ENCODE peak calls at places on chromosomes 13 and 19, in six cellular contexts. L, B, A, Y, F and M are unnamed samples.

GRCh38 chr13:21625366-21625765 is 21.4 kb upstream of the MICU2 start:
- DNase-seq in A (no peak), L (no peak), B (no peak), F (peak; percentile 67), Y (peak; percentile 51), M (peak; percentile 20)

GRCh38 chr19:1882786-1883692 is 2.3 kb downstream of the ABHD17A start:
- DNase-seq in B (no peak), F (no peak), L (no peak), Y (no peak), A (no peak), M (no peak)

GRCh38 chr19:40321566-40322270 is 26.5 kb downstream of the C19orf47 start:
- DNase-seq in Y (no peak), B (no peak), L (no peak), F (no peak), A (no peak), M (no peak)

GRCh38 chr19:53045536-53045935 is 996 bp downstream of the ERVV-2 start:
- DNase-seq in F (no peak), Y (no peak), L (no peak), A (no peak), B (no peak), M (no peak)

GRCh38 chr13:106376411-106377112 is 158.9 kb downstream of the EFNB2 start:
- DNase-seq in B (no peak), F (no peak), A (no peak), Y (peak; percentile 92), L (no peak), M (no peak)

GRCh38 chr13:107376393-107377085 is 808.6 kb upstream of the ARGLU1 start:
- DNase-seq in L (no peak), B (no peak), A (no peak), Y (no peak), F (no peak), M (no peak)

GRCh38 chr19:55053735-55054134 is 9.2 kb downstream of the RDH13 start:
- DNase-seq in B (no peak), F (no peak), Y (no peak), A (no peak), L (no peak), M (no peak)

GRCh38 chr19:1057185-1057857 is 9.6 kb upstream of the ARHGAP45 start:
- DNase-seq in A (no peak), L (no peak), B (peak; percentile 77), Y (peak; percentile 80), F (peak; percentile 52), M (peak; percentile 62)

GRCh38 chr19:7307590-7308218 is 13.5 kb upstream of the INSR start:
- DNase-seq in A (no peak), B (no peak), L (no peak), F (no peak), Y (no peak), M (no peak)

GRCh38 chr13:113900646-113901045 is 36.8 kb upstream of the GAS6 start:
- DNase-seq in B (no peak), A (no peak), Y (no peak), L (no peak), F (no peak), M (no peak)
- H3K27ac ChIP-seq in B (no peak overlapping the region), A (no peak overlapping the region), Y (no peak overlapping the region), L (no peak overlapping the region), F (no peak overlapping the region), M (no peak overlapping the region)

GRCh38 chr13:45219123-45219891 is 18.5 kb upstream of the KCTD4 start:
- DNase-seq in A (no peak), B (no peak), F (no peak), L (no peak), Y (no peak), M (no peak)
- H3K27ac ChIP-seq in A (no peak overlapping the region), B (no peak overlapping the region), F (no peak overlapping the region), L (no peak overlapping the region), Y (no peak overlapping the region), M (no peak overlapping the region)

DNA sequence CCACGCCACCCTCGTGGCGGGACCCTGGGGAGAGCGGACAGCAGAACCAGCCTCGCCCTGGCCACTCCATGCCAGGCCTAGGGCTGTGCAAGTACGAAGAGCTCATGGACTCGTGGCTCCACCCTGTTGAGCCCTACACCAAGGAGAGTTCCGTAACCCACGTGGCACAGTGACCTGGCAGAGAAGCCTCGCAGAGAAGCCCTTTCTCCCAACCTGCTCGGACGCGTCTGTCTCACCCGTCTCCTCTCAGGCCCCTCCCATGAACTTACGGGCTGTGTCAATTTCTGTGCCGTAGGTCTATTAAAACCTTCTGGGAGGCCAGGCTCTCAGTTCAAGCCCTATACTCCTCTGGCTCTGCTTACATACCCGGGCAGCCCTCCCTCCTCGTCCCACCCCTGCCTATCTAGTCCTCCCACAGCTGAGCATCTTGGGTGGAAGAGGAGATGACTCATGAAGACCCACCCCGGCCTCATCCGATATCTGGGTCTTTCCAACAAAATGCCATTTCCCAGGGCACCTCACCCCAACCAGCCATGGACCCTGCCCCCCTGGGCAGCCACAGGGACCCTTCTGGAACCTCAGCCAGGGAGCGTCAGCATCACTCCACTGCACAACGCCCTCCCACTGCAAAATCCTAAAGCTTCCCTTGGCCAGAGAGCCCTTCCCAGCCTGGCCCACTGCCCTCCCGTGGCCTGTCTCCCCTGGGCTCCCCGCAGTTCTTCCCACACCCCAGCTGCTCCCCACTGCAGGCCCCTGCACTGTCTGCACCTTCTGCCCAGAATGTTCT is 2.4 kb downstream of the UBXN6 start:
- DNase-seq in L (no peak), B (no peak), Y (peak; percentile 71), A (no peak), F (no peak), M (no peak)
- H3K27ac ChIP-seq in L (no peak overlapping the region), B (peak overlapping the region; percentile 52), Y (peak overlapping the region; percentile 67), A (no peak overlapping the region), F (no peak overlapping the region), M (peak overlapping the region; percentile 62)

GRCh38 chr13:46861959-46862358 is 34.9 kb downstream of the HTR2A start:
- DNase-seq in Y (no peak), L (no peak), F (no peak), A (no peak), B (no peak), M (no peak)
- H3K27ac ChIP-seq in Y (no peak overlapping the region), L (no peak overlapping the region), F (no peak overlapping the region), A (no peak overlapping the region), B (no peak overlapping the region), M (no peak overlapping the region)

GRCh38 chr19:18513868-18514267 is 8.0 kb downstream of the ELL start:
- DNase-seq in L (no peak), B (peak; percentile 74), F (no peak), A (no peak), Y (peak; percentile 21), M (no peak)
- H3K27ac ChIP-seq in L (no peak overlapping the region), B (peak overlapping the region; percentile 88), F (no peak overlapping the region), A (no peak overlapping the region), Y (peak overlapping the region; percentile 63), M (no peak overlapping the region)